ENCODE peak calls at places on chromosome 14, in ten cellular contexts. One of them, this sample, is unnamed. For H3K4me1 and H3K36me3, the result is how much of the 10 kb centered on the place peaks cover.

GRCh38 chr14:99137001-99137700 is 134.8 kb downstream of the BCL11B start:
- DNase-seq in CD8-positive, alpha-beta memory T cell: no peak
- DNase-seq in ovary: no peak
- DNase-seq in CD4-positive, alpha-beta memory T cell: no peak
- DNase-seq in HCT116: no peak
- DNase-seq in right atrium auricular region: no peak
- DNase-seq in neuronal stem cell: no peak
- DNase-seq in IMR-90: no peak
- DNase-seq in cardiac muscle cell: no peak
- DNase-seq in uterus: no peak
- DNase-seq in this sample: no peak

GRCh38 chr14:56273151-56273550 is 154.9 kb downstream of the PELI2 start:
- DNase-seq in IMR-90: peak
- DNase-seq in ovary: no peak
- DNase-seq in cardiac muscle cell: peak
- DNase-seq in uterus: no peak
- DNase-seq in HCT116: no peak
- DNase-seq in right atrium auricular region: no peak
- DNase-seq in CD8-positive, alpha-beta memory T cell: no peak
- DNase-seq in neuronal stem cell: no peak
- DNase-seq in CD4-positive, alpha-beta memory T cell: no peak
- DNase-seq in this sample: no peak

GRCh38 chr14:49977126-49977841 is 84.4 kb downstream of the ARF6 start:
- DNase-seq in ovary: no peak
- DNase-seq in IMR-90: no peak
- DNase-seq in right atrium auricular region: no peak
- DNase-seq in uterus: no peak
- DNase-seq in CD4-positive, alpha-beta memory T cell: peak
- DNase-seq in neuronal stem cell: no peak
- DNase-seq in CD8-positive, alpha-beta memory T cell: peak
- DNase-seq in HCT116: no peak
- DNase-seq in cardiac muscle cell: no peak
- DNase-seq in this sample: no peak

GRCh38 chr14:99327050-99327449 is 55.1 kb upstream of the BCL11B start:
- DNase-seq in CD8-positive, alpha-beta memory T cell: no peak
- DNase-seq in neuronal stem cell: no peak
- DNase-seq in uterus: no peak
- DNase-seq in right atrium auricular region: no peak
- DNase-seq in IMR-90: no peak
- DNase-seq in CD4-positive, alpha-beta memory T cell: peak
- DNase-seq in ovary: no peak
- DNase-seq in cardiac muscle cell: no peak
- DNase-seq in HCT116: no peak
- DNase-seq in this sample: no peak

GRCh38 chr14:55438066-55438683 is 2.2 kb downstream of the TBPL2 start:
- DNase-seq in HCT116: peak
- DNase-seq in neuronal stem cell: peak
- DNase-seq in right atrium auricular region: no peak
- DNase-seq in CD8-positive, alpha-beta memory T cell: no peak
- DNase-seq in IMR-90: peak
- DNase-seq in cardiac muscle cell: peak
- DNase-seq in ovary: no peak
- DNase-seq in CD4-positive, alpha-beta memory T cell: no peak
- DNase-seq in uterus: no peak
- DNase-seq in this sample: no peak

GRCh38 chr14:20377171-20377570 is 33.7 kb downstream of the PARP2 start:
- DNase-seq in CD4-positive, alpha-beta memory T cell: no peak
- DNase-seq in IMR-90: no peak
- DNase-seq in HCT116: no peak
- DNase-seq in neuronal stem cell: no peak
- DNase-seq in uterus: no peak
- DNase-seq in CD8-positive, alpha-beta memory T cell: no peak
- DNase-seq in cardiac muscle cell: no peak
- DNase-seq in ovary: no peak
- DNase-seq in right atrium auricular region: no peak
- DNase-seq in this sample: no peak

GRCh38 chr14:25836647-25837046 is 761.2 kb downstream of the NOVA1 start:
- DNase-seq in IMR-90: no peak
- DNase-seq in HCT116: no peak
- DNase-seq in right atrium auricular region: no peak
- DNase-seq in CD8-positive, alpha-beta memory T cell: no peak
- DNase-seq in CD4-positive, alpha-beta memory T cell: no peak
- DNase-seq in uterus: no peak
- DNase-seq in cardiac muscle cell: no peak
- DNase-seq in neuronal stem cell: no peak
- DNase-seq in ovary: no peak
- DNase-seq in this sample: no peak

GRCh38 chr14:81331229-81332026 is 68.7 kb downstream of the STON2 start:
- DNase-seq in HCT116: no peak
- DNase-seq in right atrium auricular region: no peak
- DNase-seq in cardiac muscle cell: no peak
- DNase-seq in CD4-positive, alpha-beta memory T cell: no peak
- DNase-seq in IMR-90: no peak
- DNase-seq in CD8-positive, alpha-beta memory T cell: no peak
- DNase-seq in neuronal stem cell: no peak
- DNase-seq in uterus: no peak
- DNase-seq in ovary: no peak
- DNase-seq in this sample: no peak

GRCh38 chr14:22849212-22849819 is 12.9 kb downstream of the MMP14 start:
- DNase-seq in HCT116: no peak
- DNase-seq in ovary: peak
- DNase-seq in cardiac muscle cell: peak
- DNase-seq in CD8-positive, alpha-beta memory T cell: no peak
- DNase-seq in right atrium auricular region: peak
- DNase-seq in uterus: peak
- DNase-seq in CD4-positive, alpha-beta memory T cell: no peak
- DNase-seq in neuronal stem cell: no peak
- DNase-seq in IMR-90: no peak
- DNase-seq in this sample: no peak

GRCh38 chr14:95784137-95784536 is 70.2 kb upstream of the TCL1A start:
- DNase-seq in uterus: no peak
- DNase-seq in CD4-positive, alpha-beta memory T cell: peak
- DNase-seq in right atrium auricular region: no peak
- DNase-seq in ovary: no peak
- DNase-seq in HCT116: no peak
- DNase-seq in cardiac muscle cell: peak
- DNase-seq in IMR-90: peak
- DNase-seq in CD8-positive, alpha-beta memory T cell: no peak
- DNase-seq in neuronal stem cell: peak
- DNase-seq in this sample: no peak

GRCh38 chr14:49447725-49448124 is 138.5 kb downstream of the RPS29 start:
- DNase-seq in neuronal stem cell: no peak
- DNase-seq in HCT116: no peak
- DNase-seq in CD8-positive, alpha-beta memory T cell: no peak
- DNase-seq in IMR-90: no peak
- DNase-seq in ovary: no peak
- DNase-seq in uterus: no peak
- DNase-seq in right atrium auricular region: no peak
- DNase-seq in CD4-positive, alpha-beta memory T cell: no peak
- DNase-seq in cardiac muscle cell: no peak
- DNase-seq in this sample: no peak

GRCh38 chr14:93657875-93658274 is 130.4 kb downstream of the PRIMA1 start:
- DNase-seq in right atrium auricular region: no peak
- DNase-seq in neuronal stem cell: no peak
- DNase-seq in uterus: no peak
- DNase-seq in CD4-positive, alpha-beta memory T cell: no peak
- DNase-seq in ovary: no peak
- DNase-seq in cardiac muscle cell: no peak
- DNase-seq in HCT116: no peak
- DNase-seq in IMR-90: no peak
- DNase-seq in CD8-positive, alpha-beta memory T cell: no peak
- DNase-seq in this sample: no peak
- H3K27ac ChIP-seq in right atrium auricular region: no peak
- H3K27ac ChIP-seq in neuronal stem cell: no peak
- H3K27ac ChIP-seq in uterus: no peak
- H3K27ac ChIP-seq in CD4-positive, alpha-beta memory T cell: no peak
- H3K27ac ChIP-seq in ovary: no peak
- H3K27ac ChIP-seq in cardiac muscle cell: no peak
- H3K27ac ChIP-seq in HCT116: no peak
- H3K27ac ChIP-seq in IMR-90: no peak
- H3K27ac ChIP-seq in CD8-positive, alpha-beta memory T cell: no peak
- H3K27ac ChIP-seq in this sample: no peak

DNA sequence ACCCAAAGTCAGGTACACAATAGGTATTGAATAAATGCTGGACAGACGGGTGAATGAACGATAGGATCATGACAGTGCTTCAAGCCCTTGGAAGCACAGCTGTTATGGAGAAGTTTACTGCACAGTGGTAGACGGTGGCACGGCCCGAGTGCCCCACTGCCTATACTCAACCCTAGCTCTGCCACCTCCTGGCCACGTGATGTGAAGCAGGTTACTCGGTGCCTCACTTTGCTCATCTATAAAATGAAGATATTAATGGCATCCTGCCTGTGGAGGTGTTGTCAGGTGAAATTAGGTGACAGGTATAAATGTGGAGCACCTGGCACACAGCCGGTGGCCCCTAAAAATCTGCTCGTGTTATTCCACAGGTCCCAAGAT is 5.8 kb downstream of the ASB2 start:
- DNase-seq in HCT116: peak
- DNase-seq in uterus: no peak
- DNase-seq in ovary: no peak
- DNase-seq in right atrium auricular region: no peak
- DNase-seq in neuronal stem cell: no peak
- DNase-seq in cardiac muscle cell: no peak
- DNase-seq in IMR-90: no peak
- DNase-seq in CD4-positive, alpha-beta memory T cell: peak
- DNase-seq in CD8-positive, alpha-beta memory T cell: peak
- DNase-seq in this sample: no peak
- H3K4me1 ChIP-seq in HCT116: under half
- H3K4me1 ChIP-seq in uterus: under half
- H3K4me1 ChIP-seq in ovary: under half
- H3K4me1 ChIP-seq in right atrium auricular region: half or more
- H3K4me1 ChIP-seq in neuronal stem cell: under half
- H3K4me1 ChIP-seq in cardiac muscle cell: under half
- H3K4me1 ChIP-seq in IMR-90: under half
- H3K4me1 ChIP-seq in CD4-positive, alpha-beta memory T cell: half or more
- H3K4me1 ChIP-seq in CD8-positive, alpha-beta memory T cell: under half
- H3K4me1 ChIP-seq in this sample: under half

GRCh38 chr14:32129124-32129523 is 52.0 kb downstream of the ARHGAP5 start:
- DNase-seq in right atrium auricular region: no peak
- DNase-seq in IMR-90: peak
- DNase-seq in HCT116: no peak
- DNase-seq in ovary: no peak
- DNase-seq in cardiac muscle cell: peak
- DNase-seq in CD4-positive, alpha-beta memory T cell: no peak
- DNase-seq in CD8-positive, alpha-beta memory T cell: no peak
- DNase-seq in uterus: no peak
- DNase-seq in neuronal stem cell: no peak
- DNase-seq in this sample: no peak
- H3K36me3 ChIP-seq in right atrium auricular region: under half
- H3K36me3 ChIP-seq in IMR-90: under half
- H3K36me3 ChIP-seq in HCT116: under half
- H3K36me3 ChIP-seq in ovary: under half
- H3K36me3 ChIP-seq in cardiac muscle cell: under half
- H3K36me3 ChIP-seq in CD4-positive, alpha-beta memory T cell: under half
- H3K36me3 ChIP-seq in CD8-positive, alpha-beta memory T cell: under half
- H3K36me3 ChIP-seq in uterus: under half
- H3K36me3 ChIP-seq in neuronal stem cell: half or more
- H3K36me3 ChIP-seq in this sample: under half

DNA sequence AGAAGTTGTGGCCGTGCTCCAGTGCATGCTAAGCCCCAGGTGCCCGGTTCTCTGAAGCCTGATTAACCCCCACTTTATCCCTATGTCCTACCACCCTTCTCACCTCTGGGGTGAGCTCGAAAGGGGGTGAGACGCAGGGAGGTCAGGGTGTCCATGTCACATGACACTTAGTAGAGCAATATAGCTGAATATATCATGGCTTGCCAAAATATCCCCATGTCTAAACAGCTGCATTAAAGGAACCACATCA is 203.1 kb upstream of the DIO3 start:
- DNase-seq in uterus: peak
- DNase-seq in HCT116: no peak
- DNase-seq in ovary: peak
- DNase-seq in cardiac muscle cell: no peak
- DNase-seq in IMR-90: no peak
- DNase-seq in right atrium auricular region: no peak
- DNase-seq in neuronal stem cell: no peak
- DNase-seq in CD4-positive, alpha-beta memory T cell: no peak
- DNase-seq in CD8-positive, alpha-beta memory T cell: no peak
- DNase-seq in this sample: no peak
- H3K27ac ChIP-seq in uterus: peak
- H3K27ac ChIP-seq in HCT116: no peak
- H3K27ac ChIP-seq in ovary: peak
- H3K27ac ChIP-seq in cardiac muscle cell: no peak
- H3K27ac ChIP-seq in IMR-90: no peak
- H3K27ac ChIP-seq in right atrium auricular region: no peak
- H3K27ac ChIP-seq in neuronal stem cell: no peak
- H3K27ac ChIP-seq in CD4-positive, alpha-beta memory T cell: no peak
- H3K27ac ChIP-seq in CD8-positive, alpha-beta memory T cell: no peak
- H3K27ac ChIP-seq in this sample: no peak

GRCh38 chr14:68173227-68173972 is 353.8 kb downstream of the RAD51B start:
- DNase-seq in uterus: no peak
- DNase-seq in CD8-positive, alpha-beta memory T cell: no peak
- DNase-seq in neuronal stem cell: no peak
- DNase-seq in ovary: no peak
- DNase-seq in HCT116: no peak
- DNase-seq in IMR-90: peak
- DNase-seq in cardiac muscle cell: no peak
- DNase-seq in right atrium auricular region: no peak
- DNase-seq in CD4-positive, alpha-beta memory T cell: no peak
- DNase-seq in this sample: no peak

GRCh38 chr14:68176687-68177086 is 357.1 kb downstream of the RAD51B start:
- DNase-seq in neuronal stem cell: no peak
- DNase-seq in CD4-positive, alpha-beta memory T cell: no peak
- DNase-seq in ovary: no peak
- DNase-seq in HCT116: no peak
- DNase-seq in cardiac muscle cell: no peak
- DNase-seq in right atrium auricular region: no peak
- DNase-seq in IMR-90: no peak
- DNase-seq in CD8-positive, alpha-beta memory T cell: no peak
- DNase-seq in uterus: no peak
- DNase-seq in this sample: no peak

GRCh38 chr14:68172664-68173063 is 353.1 kb downstream of the RAD51B start:
- DNase-seq in ovary: no peak
- DNase-seq in HCT116: peak
- DNase-seq in right atrium auricular region: no peak
- DNase-seq in IMR-90: no peak
- DNase-seq in cardiac muscle cell: no peak
- DNase-seq in CD8-positive, alpha-beta memory T cell: no peak
- DNase-seq in CD4-positive, alpha-beta memory T cell: no peak
- DNase-seq in uterus: no peak
- DNase-seq in neuronal stem cell: no peak
- DNase-seq in this sample: no peak

GRCh38 chr14:68172216-68172615 is 352.6 kb downstream of the RAD51B start:
- DNase-seq in neuronal stem cell: no peak
- DNase-seq in uterus: no peak
- DNase-seq in right atrium auricular region: no peak
- DNase-seq in ovary: no peak
- DNase-seq in HCT116: no peak
- DNase-seq in cardiac muscle cell: no peak
- DNase-seq in IMR-90: no peak
- DNase-seq in CD8-positive, alpha-beta memory T cell: no peak
- DNase-seq in CD4-positive, alpha-beta memory T cell: no peak
- DNase-seq in this sample: no peak

GRCh38 chr14:68174446-68174845 is 354.9 kb downstream of the RAD51B start:
- DNase-seq in IMR-90: peak
- DNase-seq in uterus: no peak
- DNase-seq in neuronal stem cell: no peak
- DNase-seq in cardiac muscle cell: no peak
- DNase-seq in CD8-positive, alpha-beta memory T cell: no peak
- DNase-seq in right atrium auricular region: no peak
- DNase-seq in HCT116: no peak
- DNase-seq in CD4-positive, alpha-beta memory T cell: no peak
- DNase-seq in ovary: no peak
- DNase-seq in this sample: no peak
- H3K4me1 ChIP-seq in IMR-90: under half
- H3K4me1 ChIP-seq in uterus: under half
- H3K4me1 ChIP-seq in neuronal stem cell: under half
- H3K4me1 ChIP-seq in cardiac muscle cell: under half
- H3K4me1 ChIP-seq in CD8-positive, alpha-beta memory T cell: under half
- H3K4me1 ChIP-seq in right atrium auricular region: under half
- H3K4me1 ChIP-seq in HCT116: under half
- H3K4me1 ChIP-seq in CD4-positive, alpha-beta memory T cell: under half
- H3K4me1 ChIP-seq in ovary: under half
- H3K4me1 ChIP-seq in this sample: under half

GRCh38 chr14:91315844-91316267 is 71.4 kb upstream of the GPR68 start:
- DNase-seq in IMR-90: no peak
- DNase-seq in right atrium auricular region: no peak
- DNase-seq in HCT116: no peak
- DNase-seq in CD4-positive, alpha-beta memory T cell: peak
- DNase-seq in CD8-positive, alpha-beta memory T cell: peak
- DNase-seq in cardiac muscle cell: no peak
- DNase-seq in neuronal stem cell: no peak
- DNase-seq in uterus: no peak
- DNase-seq in ovary: no peak
- DNase-seq in this sample: peak
- H3K36me3 ChIP-seq in IMR-90: under half
- H3K36me3 ChIP-seq in right atrium auricular region: under half
- H3K36me3 ChIP-seq in HCT116: under half
- H3K36me3 ChIP-seq in CD4-positive, alpha-beta memory T cell: half or more
- H3K36me3 ChIP-seq in CD8-positive, alpha-beta memory T cell: under half
- H3K36me3 ChIP-seq in cardiac muscle cell: under half
- H3K36me3 ChIP-seq in neuronal stem cell: half or more
- H3K36me3 ChIP-seq in uterus: under half
- H3K36me3 ChIP-seq in ovary: under half
- H3K36me3 ChIP-seq in this sample: half or more